ENCODE peak calls at places on chromosomes 7 and 10, in five cellular contexts. One of them, this sample, is unnamed. For H3K9me3, the result is how much of the 10 kb centered on the place peaks cover.

GRCh38 chr7:90459888-90460287 is 9.6 kb upstream of the PTTG1IP2 start:
- DNase-seq in CD8-positive, alpha-beta T cell: no peak
- DNase-seq in mammary epithelial cell: no peak
- DNase-seq in iPS DF 6.9: no peak
- DNase-seq in IMR-90: peak
- DNase-seq in this sample: no peak

GRCh38 chr10:24153016-24153415 is 55.9 kb upstream of the KIAA1217 start:
- DNase-seq in CD8-positive, alpha-beta T cell: no peak
- DNase-seq in mammary epithelial cell: no peak
- DNase-seq in iPS DF 6.9: no peak
- DNase-seq in IMR-90: no peak
- DNase-seq in this sample: no peak

GRCh38 chr7:113283861-113284260 is 165.5 kb upstream of the SMIM30 start:
- DNase-seq in CD8-positive, alpha-beta T cell: no peak
- DNase-seq in mammary epithelial cell: no peak
- DNase-seq in iPS DF 6.9: no peak
- DNase-seq in IMR-90: peak
- DNase-seq in this sample: no peak

GRCh38 chr10:944034-944831 is 12.7 kb upstream of the LARP4B start:
- DNase-seq in CD8-positive, alpha-beta T cell: no peak
- DNase-seq in mammary epithelial cell: peak
- DNase-seq in iPS DF 6.9: no peak
- DNase-seq in IMR-90: peak
- DNase-seq in this sample: no peak

GRCh38 chr10:5606864-5607263 is 59.5 kb downstream of the ASB13 start:
- DNase-seq in CD8-positive, alpha-beta T cell: no peak
- DNase-seq in mammary epithelial cell: no peak
- DNase-seq in iPS DF 6.9: no peak
- DNase-seq in IMR-90: no peak
- DNase-seq in this sample: no peak

GRCh38 chr7:73758581-73759138 is 11.4 kb downstream of the CLDN3 start:
- DNase-seq in CD8-positive, alpha-beta T cell: no peak
- DNase-seq in mammary epithelial cell: no peak
- DNase-seq in iPS DF 6.9: no peak
- DNase-seq in IMR-90: no peak
- DNase-seq in this sample: no peak

GRCh38 chr7:52838981-52839411 is 196.4 kb upstream of the POM121L12 start:
- DNase-seq in CD8-positive, alpha-beta T cell: no peak
- DNase-seq in mammary epithelial cell: no peak
- DNase-seq in iPS DF 6.9: no peak
- DNase-seq in IMR-90: no peak
- DNase-seq in this sample: no peak

GRCh38 chr10:124086787-124087671 is 6.4 kb downstream of the CHST15 start:
- DNase-seq in CD8-positive, alpha-beta T cell: no peak
- DNase-seq in mammary epithelial cell: no peak
- DNase-seq in iPS DF 6.9: no peak
- DNase-seq in IMR-90: no peak
- DNase-seq in this sample: no peak

GRCh38 chr7:95395755-95396135 is 430 bp downstream of the PON3 start:
- DNase-seq in CD8-positive, alpha-beta T cell: no peak
- DNase-seq in mammary epithelial cell: no peak
- DNase-seq in iPS DF 6.9: no peak
- DNase-seq in IMR-90: no peak
- DNase-seq in this sample: no peak

GRCh38 chr7:152860302-152860701 is 100.8 kb downstream of the ACTR3B start:
- DNase-seq in CD8-positive, alpha-beta T cell: no peak
- DNase-seq in mammary epithelial cell: no peak
- DNase-seq in iPS DF 6.9: no peak
- DNase-seq in IMR-90: no peak
- DNase-seq in this sample: no peak

GRCh38 chr7:70614237-70614984 is 517.5 kb upstream of the GALNT17 start:
- DNase-seq in CD8-positive, alpha-beta T cell: no peak
- DNase-seq in mammary epithelial cell: peak
- DNase-seq in iPS DF 6.9: no peak
- DNase-seq in IMR-90: peak
- DNase-seq in this sample: no peak

GRCh38 chr7:42272793-42273665 is 36.0 kb upstream of the GLI3 start:
- DNase-seq in CD8-positive, alpha-beta T cell: no peak
- DNase-seq in mammary epithelial cell: peak
- DNase-seq in iPS DF 6.9: no peak
- DNase-seq in IMR-90: peak
- DNase-seq in this sample: no peak

GRCh38 chr7:30994206-30995100 is 30.7 kb downstream of the GHRHR start:
- DNase-seq in CD8-positive, alpha-beta T cell: no peak
- DNase-seq in mammary epithelial cell: no peak
- DNase-seq in iPS DF 6.9: no peak
- DNase-seq in IMR-90: no peak
- DNase-seq in this sample: no peak

GRCh38 chr7:159067870-159068787 is 76.5 kb downstream of the VIPR2 start:
- DNase-seq in CD8-positive, alpha-beta T cell: no peak
- DNase-seq in mammary epithelial cell: no peak
- DNase-seq in iPS DF 6.9: no peak
- DNase-seq in IMR-90: no peak
- DNase-seq in this sample: no peak

GRCh38 chr7:124462249-124462648 is 303.3 kb downstream of the GPR37 start:
- DNase-seq in CD8-positive, alpha-beta T cell: no peak
- DNase-seq in mammary epithelial cell: peak
- DNase-seq in iPS DF 6.9: no peak
- DNase-seq in IMR-90: peak
- DNase-seq in this sample: no peak

GRCh38 chr7:38329340-38329739 is 55.9 kb upstream of the TARP start:
- DNase-seq in CD8-positive, alpha-beta T cell: no peak
- DNase-seq in mammary epithelial cell: no peak
- DNase-seq in iPS DF 6.9: no peak
- DNase-seq in IMR-90: no peak
- DNase-seq in this sample: no peak

GRCh38 chr10:102504179-102504975 is 605 bp downstream of the SUFU start:
- DNase-seq in CD8-positive, alpha-beta T cell: peak
- DNase-seq in mammary epithelial cell: peak
- DNase-seq in iPS DF 6.9: peak
- DNase-seq in IMR-90: peak
- DNase-seq in this sample: peak

GRCh38 chr7:1702652-1703051 is 32.6 kb downstream of the ELFN1 start:
- DNase-seq in CD8-positive, alpha-beta T cell: no peak
- DNase-seq in mammary epithelial cell: no peak
- DNase-seq in iPS DF 6.9: no peak
- DNase-seq in IMR-90: no peak
- DNase-seq in this sample: no peak

GRCh38 chr10:22679608-22680007 is 34.8 kb downstream of the PIP4K2A start:
- DNase-seq in CD8-positive, alpha-beta T cell: peak
- DNase-seq in mammary epithelial cell: no peak
- DNase-seq in iPS DF 6.9: no peak
- DNase-seq in IMR-90: no peak
- DNase-seq in this sample: no peak

GRCh38 chr7:159191236-159191635 is 46.6 kb upstream of the VIPR2 start:
- DNase-seq in CD8-positive, alpha-beta T cell: no peak
- DNase-seq in mammary epithelial cell: no peak
- DNase-seq in iPS DF 6.9: no peak
- DNase-seq in IMR-90: no peak
- DNase-seq in this sample: no peak

GRCh38 chr10:67969875-67970274 is 85.4 kb downstream of the SIRT1 start:
- DNase-seq in CD8-positive, alpha-beta T cell: no peak
- DNase-seq in mammary epithelial cell: no peak
- DNase-seq in iPS DF 6.9: no peak
- DNase-seq in IMR-90: peak
- DNase-seq in this sample: no peak

GRCh38 chr7:16817536-16817935 is 12.7 kb upstream of the AGR2 start:
- DNase-seq in CD8-positive, alpha-beta T cell: no peak
- DNase-seq in mammary epithelial cell: peak
- DNase-seq in iPS DF 6.9: no peak
- DNase-seq in IMR-90: peak
- DNase-seq in this sample: no peak

GRCh38 chr7:93160410-93160809 is 12.2 kb upstream of the SAMD9L start:
- DNase-seq in CD8-positive, alpha-beta T cell: no peak
- DNase-seq in mammary epithelial cell: peak
- DNase-seq in iPS DF 6.9: no peak
- DNase-seq in IMR-90: peak
- DNase-seq in this sample: no peak

GRCh38 chr7:133601607-133602006 is 348.7 kb downstream of the EXOC4 start:
- DNase-seq in CD8-positive, alpha-beta T cell: no peak
- DNase-seq in mammary epithelial cell: no peak
- DNase-seq in iPS DF 6.9: no peak
- DNase-seq in IMR-90: no peak
- DNase-seq in this sample: no peak

GRCh38 chr10:84696610-84697009 is 368.2 kb downstream of the CCSER2 start:
- DNase-seq in CD8-positive, alpha-beta T cell: no peak
- DNase-seq in mammary epithelial cell: no peak
- DNase-seq in iPS DF 6.9: no peak
- DNase-seq in IMR-90: no peak
- DNase-seq in this sample: no peak

GRCh38 chr10:103917326-103918052 is 495 bp downstream of the STN1 start:
- DNase-seq in CD8-positive, alpha-beta T cell: no peak
- DNase-seq in mammary epithelial cell: no peak
- DNase-seq in iPS DF 6.9: no peak
- DNase-seq in IMR-90: peak
- DNase-seq in this sample: peak

GRCh38 chr7:1193593-1194424 is 33.8 kb upstream of the ZFAND2A start:
- DNase-seq in CD8-positive, alpha-beta T cell: peak
- DNase-seq in mammary epithelial cell: peak
- DNase-seq in iPS DF 6.9: peak
- DNase-seq in IMR-90: peak
- DNase-seq in this sample: no peak

GRCh38 chr7:24249266-24249665 is 34.7 kb upstream of the NPY start:
- DNase-seq in CD8-positive, alpha-beta T cell: no peak
- DNase-seq in mammary epithelial cell: no peak
- DNase-seq in iPS DF 6.9: no peak
- DNase-seq in IMR-90: no peak
- DNase-seq in this sample: no peak
- H3K9me3 ChIP-seq in CD8-positive, alpha-beta T cell: under half
- H3K9me3 ChIP-seq in mammary epithelial cell: under half
- H3K9me3 ChIP-seq in iPS DF 6.9: under half
- H3K9me3 ChIP-seq in IMR-90: under half
- H3K9me3 ChIP-seq in this sample: under half

GRCh38 chr7:154777489-154777888 is 225.4 kb downstream of the PAXIP1 start:
- DNase-seq in CD8-positive, alpha-beta T cell: no peak
- DNase-seq in mammary epithelial cell: no peak
- DNase-seq in iPS DF 6.9: no peak
- DNase-seq in IMR-90: no peak
- DNase-seq in this sample: no peak

GRCh38 chr7:154777023-154777422 is 225.9 kb downstream of the PAXIP1 start:
- DNase-seq in CD8-positive, alpha-beta T cell: no peak
- DNase-seq in mammary epithelial cell: peak
- DNase-seq in iPS DF 6.9: no peak
- DNase-seq in IMR-90: no peak
- DNase-seq in this sample: no peak

GRCh38 chr7:154774303-154774702 is 228.6 kb downstream of the PAXIP1 start:
- DNase-seq in CD8-positive, alpha-beta T cell: no peak
- DNase-seq in mammary epithelial cell: no peak
- DNase-seq in iPS DF 6.9: no peak
- DNase-seq in IMR-90: no peak
- DNase-seq in this sample: no peak

GRCh38 chr7:154776350-154776749 is 226.6 kb downstream of the PAXIP1 start:
- DNase-seq in CD8-positive, alpha-beta T cell: no peak
- DNase-seq in mammary epithelial cell: no peak
- DNase-seq in iPS DF 6.9: no peak
- DNase-seq in IMR-90: no peak
- DNase-seq in this sample: no peak

GRCh38 chr7:154775681-154776080 is 227.2 kb downstream of the PAXIP1 start:
- DNase-seq in CD8-positive, alpha-beta T cell: no peak
- DNase-seq in mammary epithelial cell: no peak
- DNase-seq in iPS DF 6.9: no peak
- DNase-seq in IMR-90: no peak
- DNase-seq in this sample: no peak
- H3K9me3 ChIP-seq in CD8-positive, alpha-beta T cell: under half
- H3K9me3 ChIP-seq in mammary epithelial cell: under half
- H3K9me3 ChIP-seq in iPS DF 6.9: under half
- H3K9me3 ChIP-seq in IMR-90: under half
- H3K9me3 ChIP-seq in this sample: under half

GRCh38 chr7:104207348-104207730 is 474 bp downstream of the ORC5 start:
- DNase-seq in CD8-positive, alpha-beta T cell: no peak
- DNase-seq in mammary epithelial cell: peak
- DNase-seq in iPS DF 6.9: no peak
- DNase-seq in IMR-90: peak
- DNase-seq in this sample: no peak

GRCh38 chr7:104207731-104208420 is at the start of gene ORC5:
- DNase-seq in CD8-positive, alpha-beta T cell: peak
- DNase-seq in mammary epithelial cell: peak
- DNase-seq in iPS DF 6.9: peak
- DNase-seq in IMR-90: peak
- DNase-seq in this sample: peak

GRCh38 chr7:104209063-104209462 is 1.2 kb upstream of the ORC5 start:
- DNase-seq in CD8-positive, alpha-beta T cell: no peak
- DNase-seq in mammary epithelial cell: no peak
- DNase-seq in iPS DF 6.9: no peak
- DNase-seq in IMR-90: no peak
- DNase-seq in this sample: no peak

GRCh38 chr7:104208421-104208780 is 588 bp upstream of the ORC5 start:
- DNase-seq in CD8-positive, alpha-beta T cell: no peak
- DNase-seq in mammary epithelial cell: no peak
- DNase-seq in iPS DF 6.9: no peak
- DNase-seq in IMR-90: no peak
- DNase-seq in this sample: no peak

GRCh38 chr7:104206841-104207240 is 972 bp downstream of the ORC5 start:
- DNase-seq in CD8-positive, alpha-beta T cell: no peak
- DNase-seq in mammary epithelial cell: no peak
- DNase-seq in iPS DF 6.9: no peak
- DNase-seq in IMR-90: no peak
- DNase-seq in this sample: no peak
- H3K9me3 ChIP-seq in CD8-positive, alpha-beta T cell: under half
- H3K9me3 ChIP-seq in mammary epithelial cell: under half
- H3K9me3 ChIP-seq in iPS DF 6.9: under half
- H3K9me3 ChIP-seq in IMR-90: under half
- H3K9me3 ChIP-seq in this sample: under half

GRCh38 chr7:132090444-132090843 is 485.8 kb downstream of the PLXNA4 start:
- DNase-seq in CD8-positive, alpha-beta T cell: no peak
- DNase-seq in mammary epithelial cell: no peak
- DNase-seq in iPS DF 6.9: no peak
- DNase-seq in IMR-90: no peak
- DNase-seq in this sample: no peak

GRCh38 chr7:132095111-132095765 is 481.0 kb downstream of the PLXNA4 start:
- DNase-seq in CD8-positive, alpha-beta T cell: no peak
- DNase-seq in mammary epithelial cell: no peak
- DNase-seq in iPS DF 6.9: no peak
- DNase-seq in IMR-90: no peak
- DNase-seq in this sample: no peak

GRCh38 chr7:132087421-132087820 is 488.8 kb downstream of the PLXNA4 start:
- DNase-seq in CD8-positive, alpha-beta T cell: no peak
- DNase-seq in mammary epithelial cell: no peak
- DNase-seq in iPS DF 6.9: no peak
- DNase-seq in IMR-90: no peak
- DNase-seq in this sample: no peak

GRCh38 chr7:132089356-132089755 is 486.9 kb downstream of the PLXNA4 start:
- DNase-seq in CD8-positive, alpha-beta T cell: no peak
- DNase-seq in mammary epithelial cell: no peak
- DNase-seq in iPS DF 6.9: no peak
- DNase-seq in IMR-90: no peak
- DNase-seq in this sample: no peak

GRCh38 chr7:132092106-132092505 is 484.2 kb downstream of the PLXNA4 start:
- DNase-seq in CD8-positive, alpha-beta T cell: no peak
- DNase-seq in mammary epithelial cell: no peak
- DNase-seq in iPS DF 6.9: no peak
- DNase-seq in IMR-90: no peak
- DNase-seq in this sample: no peak
- H3K9me3 ChIP-seq in CD8-positive, alpha-beta T cell: under half
- H3K9me3 ChIP-seq in mammary epithelial cell: under half
- H3K9me3 ChIP-seq in iPS DF 6.9: under half
- H3K9me3 ChIP-seq in IMR-90: under half
- H3K9me3 ChIP-seq in this sample: under half

This sample was measured in T-helper 17 cell.